ENCODE peak calls at places on chromosomes 13 and 19, in seven cellular contexts. I is AG04450, B is M059J, R is sigmoid colon, T is tibial nerve, N is fibroblast of lung, C is AG20443. O is an unnamed sample.

GRCh38 chr19:16540948-16541347 is 1.3 kb downstream of the CHERP start:
- DNase-seq in I (no peak), B (no peak), R (no peak), T (no peak), N (no peak), C (no peak), O (no peak)

GRCh38 chr13:22079961-22080360 is 409.1 kb downstream of the FGF9 start:
- DNase-seq in I (no peak), B (no peak), R (no peak), T (no peak), N (no peak), C (no peak), O (no peak)

GRCh38 chr19:33524024-33524664 is 2.6 kb upstream of the PEPD start:
- DNase-seq in I (no peak), B (no peak), R (peak; percentile 81), T (no peak), N (peak; percentile 21), C (peak; percentile 32), O (no peak)

GRCh38 chr13:35927554-35927953 is 203.6 kb downstream of the DCLK1 start:
- DNase-seq in I (peak; percentile 18), B (peak; percentile 94), R (peak; percentile 77), T (no peak), N (peak; percentile 67), C (peak; percentile 55), O (peak; percentile 6)

GRCh38 chr13:59439776-59440428 is 723.8 kb downstream of the DIAPH3 start:
- DNase-seq in I (no peak), B (no peak), R (no peak), T (no peak), N (no peak), C (no peak), O (no peak)

GRCh38 chr19:41159861-41160260 is 33.2 kb upstream of the CYP2S1 start:
- DNase-seq in I (no peak), B (no peak), R (no peak), T (no peak), N (no peak), C (no peak), O (no peak)

GRCh38 chr19:53365134-53365898 is at the start of gene ZNF525:
- DNase-seq in I (no peak), B (peak; percentile 87), R (peak; percentile 94), T (peak; percentile 74), N (peak; percentile 73), C (peak; percentile 89), O (peak; percentile 39)

GRCh38 chr19:47430041-47430802 is 10.9 kb upstream of the MEIS3 start:
- DNase-seq in I (no peak), B (peak; percentile 33), R (no peak), T (peak; percentile 23), N (peak; percentile 36), C (peak; percentile 74), O (no peak)

GRCh38 chr13:97539651-97540230 is 105.8 kb downstream of the RAP2A start:
- DNase-seq in I (no peak), B (no peak), R (no peak), T (no peak), N (peak; percentile 64), C (no peak), O (no peak)

GRCh38 chr19:45815501-45816216 is 551 bp upstream of the RSPH6A start:
- DNase-seq in I (no peak), B (no peak), R (no peak), T (no peak), N (no peak), C (no peak), O (no peak)

GRCh38 chr13:76307157-76307556 is 579.0 kb downstream of the KCTD12 start:
- DNase-seq in I (peak; percentile 20), B (no peak), R (no peak), T (no peak), N (peak; percentile 46), C (no peak), O (no peak)

GRCh38 chr19:43432866-43433673 is 18.4 kb downstream of the TEX101 start:
- DNase-seq in I (no peak), B (peak; percentile 69), R (peak; percentile 68), T (no peak), N (peak; percentile 51), C (peak; percentile 82), O (peak; percentile 67)

GRCh38 chr13:76830805-76831204 is 55.4 kb downstream of the KCTD12 start:
- DNase-seq in I (no peak), B (no peak), R (no peak), T (no peak), N (no peak), C (no peak), O (no peak)

GRCh38 chr19:27752530-27753184 is 1460.3 kb downstream of the UQCRFS1 start:
- DNase-seq in I (no peak), B (no peak), R (peak; percentile 18), T (no peak), N (no peak), C (no peak), O (no peak)

GRCh38 chr13:103130681-103131210 is 64.5 kb upstream of the SLC10A2 start:
- DNase-seq in I (no peak), B (no peak), R (no peak), T (no peak), N (no peak), C (no peak), O (no peak)

GRCh38 chr13:113098163-113098732 is 7.3 kb upstream of the F7 start:
- DNase-seq in I (no peak), B (no peak), R (no peak), T (no peak), N (peak; percentile 37), C (peak; percentile 91), O (no peak)

GRCh38 chr19:41367848-41368301 is 3.9 kb upstream of the B9D2 start:
- DNase-seq in I (peak; percentile 81), B (peak; percentile 92), R (no peak), T (no peak), N (peak; percentile 84), C (peak; percentile 62), O (peak; percentile 64)

GRCh38 chr19:40778865-40779284 is 828 bp downstream of the RAB4B start:
- DNase-seq in I (no peak), B (peak; percentile 50), R (no peak), T (no peak), N (no peak), C (no peak), O (no peak)

GRCh38 chr13:45143346-45143751 is 23.0 kb downstream of the GTF2F2 start:
- DNase-seq in I (peak; percentile 41), B (peak; percentile 25), R (no peak), T (no peak), N (peak; percentile 41), C (no peak), O (peak; percentile 37)

GRCh38 chr19:6707658-6708018 is 12.8 kb downstream of the C3 start:
- DNase-seq in I (no peak), B (no peak), R (no peak), T (no peak), N (no peak), C (no peak), O (no peak)

GRCh38 chr19:5218255-5218855 is 122.3 kb downstream of the PTPRS start:
- DNase-seq in I (no peak), B (no peak), R (no peak), T (no peak), N (no peak), C (no peak), O (no peak)

GRCh38 chr13:77114271-77114670 is 87.3 kb upstream of the FBXL3 start:
- DNase-seq in I (no peak), B (no peak), R (no peak), T (no peak), N (peak; percentile 13), C (no peak), O (no peak)

GRCh38 chr19:2021453-2022140 is 6.1 kb upstream of the BTBD2 start:
- DNase-seq in I (no peak), B (no peak), R (no peak), T (no peak), N (no peak), C (no peak), O (no peak)

GRCh38 chr13:82933986-82934385 is 948.3 kb downstream of the SLITRK1 start:
- DNase-seq in I (no peak), B (no peak), R (no peak), T (no peak), N (peak; percentile 44), C (no peak), O (no peak)

GRCh38 chr19:2722541-2723344 is 1.6 kb upstream of the DIRAS1 start:
- DNase-seq in I (no peak), B (peak; percentile 86), R (peak; percentile 86), T (no peak), N (peak; percentile 67), C (peak; percentile 97), O (peak; percentile 62)